ENCODE peak calls at places on chromosomes 5 and 9, in five cellular contexts. J is A549, X is epithelial cell of proximal tubule, W is HCT116, Q is neural progenitor cell. K is an unnamed sample.

GRCh38 chr5:98774192-98775046 is 956 bp downstream of the RGMB start:
- DNase-seq in X (no peak), J (peak; percentile 38), W (no peak), Q (peak; percentile 87), K (peak; percentile 52)

GRCh38 chr9:9341203-9341602 is 1271.6 kb downstream of the PTPRD start:
- DNase-seq in J (no peak), Q (peak; percentile 74), W (no peak), X (no peak), K (no peak)

GRCh38 chr5:132753135-132753987 is 6.1 kb downstream of the CCNI2 start:
- DNase-seq in J (no peak), Q (peak; percentile 79), X (no peak), W (no peak), K (no peak)

GRCh38 chr9:89752154-89752553 is 147.3 kb downstream of the GADD45G start:
- DNase-seq in J (no peak), Q (no peak), W (no peak), X (no peak), K (no peak)

GRCh38 chr5:145944328-145944727 is 8.0 kb downstream of the SH3RF2 start:
- DNase-seq in Q (no peak), J (no peak), X (no peak), W (no peak), K (no peak)

GRCh38 chr9:114604974-114605373 is 6.1 kb upstream of the TMEM268 start:
- DNase-seq in J (no peak), X (no peak), Q (no peak), W (no peak), K (no peak)

GRCh38 chr9:69980041-69980440 is 63.6 kb upstream of the MAMDC2 start:
- DNase-seq in J (no peak), W (no peak), Q (no peak), X (no peak), K (peak; percentile 86)

GRCh38 chr9:34291019-34291418 is 38.0 kb downstream of the KIF24 start:
- DNase-seq in W (no peak), J (no peak), X (no peak), Q (no peak), K (no peak)

GRCh38 chr9:123251741-123252140 is 16.6 kb downstream of the STRBP start:
- DNase-seq in Q (no peak), J (no peak), W (no peak), X (no peak), K (no peak)

GRCh38 chr9:133752739-133753446 is 14.7 kb upstream of the SARDH start:
- DNase-seq in J (no peak), W (no peak), X (no peak), Q (no peak), K (no peak)

GRCh38 chr5:154412316-154412715 is 33.5 kb upstream of the SAP30L start:
- DNase-seq in J (no peak), X (no peak), Q (no peak), W (no peak), K (no peak)

GRCh38 chr5:154411338-154411737 is 34.5 kb upstream of the SAP30L start:
- DNase-seq in X (no peak), Q (no peak), W (no peak), J (no peak), K (no peak)

GRCh38 chr5:154408806-154409205 is 37.0 kb upstream of the SAP30L start:
- DNase-seq in Q (no peak), W (no peak), X (no peak), J (no peak), K (no peak)

GRCh38 chr5:154409230-154409840 is 36.5 kb upstream of the SAP30L start:
- DNase-seq in X (no peak), J (no peak), W (no peak), Q (no peak), K (no peak)

DNA sequence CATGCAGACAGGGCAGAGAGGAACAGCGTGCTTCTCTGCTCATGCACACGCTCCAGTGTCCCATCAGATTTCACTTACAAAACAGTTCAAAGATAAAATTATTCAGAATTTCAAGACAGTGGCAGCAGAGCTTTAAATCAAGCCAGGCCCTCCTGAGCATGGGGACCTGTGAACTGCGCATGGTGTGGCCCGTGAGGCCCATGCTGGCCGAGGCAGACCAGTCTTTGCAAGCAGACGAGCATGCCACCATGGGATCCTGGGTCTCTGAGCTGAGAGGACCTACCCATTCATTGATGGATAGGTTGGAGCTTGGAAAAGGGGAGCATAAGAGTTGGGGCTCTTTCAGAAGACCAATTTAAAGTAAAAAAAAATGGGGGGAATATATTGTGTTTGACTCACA is 35.0 kb upstream of the SAP30L start:
- DNase-seq in W (no peak), X (no peak), Q (no peak), J (no peak), K (no peak)
- TF ChIP-seq CTCF in W (no peak), X (no peak), Q (no peak), J (no peak), K (no peak)

GRCh38 chr5:94362857-94363256 is 255.5 kb downstream of the KIAA0825 start:
- DNase-seq in W (no peak), J (no peak), X (no peak), Q (no peak), K (no peak)
- H3K4me3 ChIP-seq in W (no peak overlapping the region), J (no peak overlapping the region), X (no peak overlapping the region), Q (no peak overlapping the region), K (no peak overlapping the region)

GRCh38 chr5:95284512-95285405 is at the start of gene MCTP1:
- DNase-seq in J (peak; percentile 19), X (no peak), Q (peak; percentile 77), W (no peak), K (no peak)

GRCh38 chr5:95281211-95281610 is 3.7 kb downstream of the MCTP1 start:
- DNase-seq in Q (peak; percentile 41), J (no peak), W (peak; percentile 69), X (no peak), K (peak; percentile 8)

GRCh38 chr5:95285406-95285761 is 490 bp upstream of the MCTP1 start:
- DNase-seq in W (no peak), J (no peak), X (no peak), Q (peak; percentile 53), K (no peak)

GRCh38 chr5:95283022-95283615 is 1.8 kb downstream of the MCTP1 start:
- DNase-seq in X (no peak), Q (peak; percentile 23), J (no peak), W (no peak), K (no peak)

GRCh38 chr5:95283761-95284511 is 958 bp downstream of the MCTP1 start:
- DNase-seq in W (no peak), J (peak; percentile 37), Q (peak; percentile 69), X (no peak), K (no peak)
- TF ChIP-seq CTCF in W (peak; percentile 12), J (peak; percentile 58), Q (peak; percentile 58), X (peak; percentile 58), K (peak; percentile 27)

GRCh38 chr9:127904888-127905728 is 5.7 kb upstream of the ST6GALNAC6 start:
- DNase-seq in X (no peak), Q (no peak), J (no peak), W (no peak), K (no peak)
- H3K4me3 ChIP-seq in X (no peak overlapping the region), Q (no peak overlapping the region), J (no peak overlapping the region), W (no peak overlapping the region), K (no peak overlapping the region)

K was measured in AG10803.